ENCODE peak calls at places on chromosomes 11 and 22, in eight cellular contexts. X, J, V, Y, W, N, C and K are unnamed samples.

GRCh38 chr22:31646186-31647019 is 15.6 kb downstream of the PISD start:
- DNase-seq in J (peak; percentile 99), C (no peak), N (peak; percentile 96), W (peak; percentile 95), V (peak; percentile 99), Y (no peak), X (peak; percentile 99), K (no peak)

GRCh38 chr11:121665211-121665838 is 212.6 kb upstream of the SORL1-AS1 start:
- DNase-seq in X (no peak), W (no peak), Y (no peak), N (no peak), J (no peak), V (no peak), C (no peak), K (no peak)

GRCh38 chr11:65932558-65932919 is 12.7 kb upstream of the TSGA10IP start:
- DNase-seq in N (no peak), X (no peak), J (peak; percentile 55), W (no peak), Y (no peak), V (peak; percentile 60), C (no peak), K (no peak)

GRCh38 chr11:1223346-1224108 is 661 bp downstream of the MUC5B start:
- DNase-seq in N (no peak), V (no peak), J (no peak), W (no peak), X (no peak), Y (no peak), C (no peak), K (no peak)

GRCh38 chr11:9462172-9462799 is 1.5 kb downstream of the ZNF143 start:
- DNase-seq in V (no peak), N (no peak), C (no peak), J (peak; percentile 64), X (no peak), W (no peak), Y (no peak), K (no peak)

GRCh38 chr11:122796128-122796717 is 42.1 kb upstream of the CRTAM start:
- DNase-seq in J (peak; percentile 52), W (no peak), X (no peak), N (no peak), C (no peak), V (peak; percentile 63), Y (peak; percentile 45), K (peak; percentile 34)

GRCh38 chr22:19051381-19051780 is 70.8 kb downstream of the DGCR2 start:
- DNase-seq in C (no peak), N (no peak), X (no peak), J (no peak), W (no peak), V (no peak), Y (no peak), K (no peak)

GRCh38 chr11:120139316-120140069 is 1.6 kb upstream of the TRIM29 start:
- DNase-seq in W (no peak), J (no peak), C (no peak), N (no peak), Y (no peak), X (no peak), V (no peak), K (no peak)

GRCh38 chr22:46069518-46070214 is 80.7 kb upstream of the PPARA start:
- DNase-seq in X (peak; percentile 87), N (no peak), W (peak; percentile 94), V (peak; percentile 89), J (peak; percentile 94), C (peak; percentile 90), Y (peak; percentile 91), K (no peak)

GRCh38 chr22:33793464-33793863 is 126.8 kb downstream of the LARGE1 start:
- DNase-seq in V (no peak), J (no peak), C (no peak), X (no peak), W (no peak), Y (no peak), N (no peak), K (no peak)

GRCh38 chr11:75200051-75200450 is 40.5 kb upstream of the TPBGL start:
- DNase-seq in N (no peak), V (no peak), Y (peak; percentile 17), C (peak; percentile 30), J (no peak), X (no peak), W (no peak), K (no peak)

GRCh38 chr11:134626032-134626431 is 214.0 kb upstream of the B3GAT1 start:
- DNase-seq in J (no peak), X (no peak), V (no peak), N (no peak), W (no peak), C (no peak), Y (no peak), K (no peak)

GRCh38 chr11:134483857-134484256 is 71.8 kb upstream of the B3GAT1 start:
- DNase-seq in Y (no peak), N (no peak), J (no peak), W (no peak), X (no peak), C (no peak), V (no peak), K (no peak)